ENCODE peak calls at places on chromosome 17, in ten cellular contexts. Y is ovary, Z is colonic mucosa, Q is GM23338, P is A673, N is lung, L is testis, A is PC-3, O is hepatocyte, I is fibroblast of lung. J is an unnamed sample. For H3K27me3, the result is how much of the 10 kb centered on the place peaks cover.

GRCh38 chr17:72837335-72837734 is 255.2 kb downstream of the SLC39A11 start:
- DNase-seq in Y (no peak), Z (no peak), Q (no peak), P (no peak), N (no peak), L (no peak), A (no peak), O (no peak), I (no peak), J (no peak)

GRCh38 chr17:76914937-76915336 is 46.7 kb downstream of the MGAT5B start:
- DNase-seq in Y (no peak), Z (no peak), Q (no peak), P (no peak), N (no peak), L (no peak), A (no peak), O (peak), I (no peak), J (no peak)

GRCh38 chr17:34578016-34578415 is 1.4 kb upstream of the TMEM132E start:
- DNase-seq in Y (no peak), Z (no peak), Q (peak), P (no peak), N (no peak), L (no peak), A (no peak), O (no peak), I (no peak), J (no peak)

GRCh38 chr17:35254107-35254802 is 11.4 kb downstream of the SLFN5 start:
- DNase-seq in Y (no peak), Z (peak), Q (no peak), P (peak), N (peak), L (peak), A (peak), O (peak), I (peak), J (peak)

GRCh38 chr17:79991924-79992656 is 43.6 kb downstream of the TBC1D16 start:
- DNase-seq in Y (peak), Z (peak), Q (peak), P (no peak), N (no peak), L (no peak), A (peak), O (peak), I (no peak), J (no peak)

GRCh38 chr17:17729620-17730249 is 48.5 kb downstream of the RAI1 start:
- DNase-seq in Y (no peak), Z (peak), Q (peak), P (no peak), N (no peak), L (no peak), A (peak), O (peak), I (no peak), J (no peak)

GRCh38 chr17:37568350-37569053 is 40.7 kb downstream of the SYNRG start:
- DNase-seq in Y (no peak), Z (no peak), Q (no peak), P (no peak), N (no peak), L (no peak), A (no peak), O (no peak), I (peak), J (no peak)

GRCh38 chr17:76502326-76503211 is 1.3 kb upstream of the RHBDF2 start:
- DNase-seq in Y (no peak), Z (no peak), Q (no peak), P (no peak), N (no peak), L (no peak), A (no peak), O (peak), I (no peak), J (no peak)

GRCh38 chr17:41915566-41915965 is 3.2 kb downstream of the ACLY start:
- DNase-seq in Y (no peak), Z (no peak), Q (no peak), P (no peak), N (no peak), L (no peak), A (no peak), O (no peak), I (no peak), J (no peak)

GRCh38 chr17:65055708-65056638 is 567 bp downstream of the GNA13 start:
- DNase-seq in Y (peak), Z (peak), Q (peak), P (peak), N (peak), L (peak), A (peak), O (peak), I (peak), J (peak)

GRCh38 chr17:40699359-40699758 is 4.2 kb downstream of the KRT24 start:
- DNase-seq in Y (no peak), Z (no peak), Q (no peak), P (no peak), N (no peak), L (no peak), A (no peak), O (peak), I (no peak), J (peak)

GRCh38 chr17:40548982-40549680 is 16.1 kb downstream of the CCR7 start:
- DNase-seq in Y (no peak), Z (peak), Q (no peak), P (no peak), N (peak), L (no peak), A (peak), O (no peak), I (peak), J (peak)

GRCh38 chr17:58082870-58083490 is at the start of gene DYNLL2:
- DNase-seq in Y (peak), Z (peak), Q (peak), P (peak), N (peak), L (peak), A (peak), O (peak), I (peak), J (peak)

GRCh38 chr17:66831383-66832220 is 3.3 kb upstream of the CACNG5 start:
- DNase-seq in Y (no peak), Z (no peak), Q (no peak), P (peak), N (no peak), L (no peak), A (no peak), O (no peak), I (no peak), J (no peak)

GRCh38 chr17:66834426-66834918 is 445 bp upstream of the CACNG5 start:
- DNase-seq in Y (no peak), Z (no peak), Q (peak), P (no peak), N (no peak), L (no peak), A (no peak), O (no peak), I (no peak), J (no peak)

GRCh38 chr17:66835476-66835875 is 559 bp downstream of the CACNG5 start:
- DNase-seq in Y (no peak), Z (no peak), Q (peak), P (no peak), N (no peak), L (no peak), A (no peak), O (no peak), I (no peak), J (no peak)

GRCh38 chr17:66834919-66835454 is at the start of gene CACNG5:
- DNase-seq in Y (no peak), Z (no peak), Q (peak), P (peak), N (no peak), L (peak), A (no peak), O (no peak), I (no peak), J (no peak)

DNA sequence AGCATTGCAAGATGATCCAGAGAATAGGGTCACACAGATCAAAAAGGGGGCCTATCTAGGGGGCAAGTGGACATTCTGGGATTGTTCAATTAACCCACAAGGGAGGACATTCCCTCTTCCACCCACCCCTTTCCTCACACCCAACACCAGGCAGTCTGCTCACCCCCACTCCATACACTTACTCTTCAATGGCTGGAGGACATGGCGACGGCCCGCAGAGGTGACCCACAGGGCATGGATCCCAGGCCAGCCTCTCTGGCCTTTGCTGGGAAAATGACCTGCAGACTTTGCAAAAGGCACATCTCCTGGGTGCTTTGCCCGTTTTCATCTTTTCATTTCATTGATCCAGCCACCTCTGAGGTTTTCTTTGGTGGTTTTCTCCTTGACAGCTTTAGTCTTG is 1.7 kb upstream of the CACNG5 start:
- DNase-seq in Y (no peak), Z (no peak), Q (no peak), P (no peak), N (no peak), L (no peak), A (no peak), O (no peak), I (no peak), J (no peak)
- H3K27me3 ChIP-seq in Y (under half), Z (under half), Q (under half), P (under half), N (under half), L (under half), A (under half), O (half or more), I (under half), J (under half)

DNA sequence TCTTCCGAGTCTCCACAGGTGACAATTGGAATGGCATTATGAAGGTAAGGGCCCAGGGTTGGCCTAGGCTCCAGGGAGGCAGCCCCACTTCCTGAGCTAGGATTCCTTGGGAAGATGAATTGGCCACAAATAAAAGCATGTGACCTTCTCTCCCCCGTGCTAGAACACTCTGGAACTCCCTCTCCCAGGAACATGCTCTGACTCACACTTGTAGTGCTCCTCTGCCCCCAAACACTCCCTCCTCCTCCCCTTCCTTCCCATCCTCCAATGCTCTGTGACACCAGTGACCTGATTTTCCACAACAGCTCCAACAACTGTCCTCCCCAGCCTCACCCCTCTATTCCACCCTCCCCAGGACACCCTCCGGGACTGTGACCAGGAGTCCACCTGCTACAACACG is 16.4 kb upstream of the ABCC3 start:
- DNase-seq in Y (no peak), Z (no peak), Q (no peak), P (no peak), N (no peak), L (no peak), A (no peak), O (no peak), I (peak), J (no peak)
- H3K27me3 ChIP-seq in Y (under half), Z (under half), Q (under half), P (under half), N (under half), L (under half), A (under half), O (under half), I (under half), J (under half)

GRCh38 chr17:31489295-31490018 is 98.0 kb downstream of the RAB11FIP4 start:
- DNase-seq in Y (no peak), Z (peak), Q (peak), P (no peak), N (peak), L (no peak), A (peak), O (peak), I (no peak), J (no peak)
- H3K27me3 ChIP-seq in Y (under half), Z (under half), Q (under half), P (under half), N (under half), L (under half), A (under half), O (under half), I (half or more), J (under half)

GRCh38 chr17:880871-881269 is 98.7 kb downstream of the NXN start:
- DNase-seq in Y (no peak), Z (no peak), Q (no peak), P (no peak), N (no peak), L (no peak), A (no peak), O (no peak), I (no peak), J (no peak)
- H3K27me3 ChIP-seq in Y (under half), Z (under half), Q (under half), P (under half), N (under half), L (under half), A (under half), O (under half), I (under half), J (under half)